ENCODE peak calls at places on chromosomes 6 and 20, in four cellular contexts. I is left ventricle myocardium inferior, Y is HCT116, W is H7. T is an unnamed sample.

GRCh38 chr6:29466241-29466640 is 9.3 kb downstream of the OR2H1 start:
- DNase-seq in Y (no peak), I (no peak), W (no peak), T (no peak)

GRCh38 chr6:45148278-45148677 is 179.9 kb upstream of the RUNX2 start:
- DNase-seq in I (no peak), Y (no peak), W (no peak), T (no peak)

GRCh38 chr6:65110031-65110430 is 597.0 kb downstream of the EYS start:
- DNase-seq in W (no peak), Y (no peak), I (no peak), T (no peak)

GRCh38 chr6:145836170-145836569 is 21.6 kb upstream of the FBXO30 start:
- DNase-seq in Y (no peak), W (peak), I (no peak), T (no peak)

GRCh38 chr6:160137130-160137988 is 15.7 kb downstream of the SLC22A1 start:
- DNase-seq in Y (no peak), W (no peak), I (no peak), T (peak)

GRCh38 chr6:138374230-138374629 is 3.5 kb upstream of the SMIM28 start:
- DNase-seq in Y (no peak), I (no peak), W (no peak), T (no peak)

GRCh38 chr20:24544371-24544770 is 74.9 kb downstream of the SYNDIG1 start:
- DNase-seq in I (no peak), Y (no peak), W (no peak), T (no peak)

GRCh38 chr20:40010483-40010882 is 678.6 kb downstream of the MAFB start:
- DNase-seq in I (no peak), Y (no peak), W (no peak), T (no peak)

GRCh38 chr6:38143191-38144154 is 323.9 kb downstream of the ZFAND3 start:
- DNase-seq in I (no peak), Y (no peak), W (no peak), T (no peak)

GRCh38 chr6:53104916-53105315 is 39.7 kb downstream of the FBXO9 start:
- DNase-seq in W (no peak), I (no peak), Y (no peak), T (peak)

GRCh38 chr20:37564388-37565133 is 36.9 kb upstream of the BLCAP start:
- DNase-seq in I (peak), Y (no peak), W (peak), T (peak)

GRCh38 chr20:25339608-25340007 is 51.0 kb downstream of the ABHD12 start:
- DNase-seq in I (no peak), Y (no peak), W (no peak), T (no peak)

GRCh38 chr6:129134535-129134934 is 251.6 kb downstream of the LAMA2 start:
- DNase-seq in Y (no peak), W (no peak), I (no peak), T (no peak)

GRCh38 chr6:159701413-159701999 is 8.5 kb upstream of the SOD2 start:
- DNase-seq in I (no peak), W (no peak), Y (no peak), T (no peak)

GRCh38 chr6:57094689-57095088 is 4.7 kb downstream of the ZNF451 start:
- DNase-seq in W (no peak), I (no peak), Y (no peak), T (no peak)

GRCh38 chr6:129936329-129937165 is 75.4 kb upstream of the TMEM244 start:
- DNase-seq in I (no peak), W (no peak), Y (peak), T (peak)

GRCh38 chr6:148854086-148854485 is 107.3 kb downstream of the UST start:
- DNase-seq in W (no peak), I (no peak), Y (no peak), T (no peak)

GRCh38 chr20:61123286-61123685 is 128.8 kb upstream of the CDH4 start:
- DNase-seq in I (no peak), W (no peak), Y (no peak), T (no peak)

GRCh38 chr20:17928633-17929311 is 39.8 kb downstream of the SNX5 start:
- DNase-seq in W (peak), I (no peak), Y (no peak), T (peak)

GRCh38 chr20:50862546-50862945 is 67.7 kb downstream of the BCAS4 start:
- DNase-seq in W (peak), Y (no peak), I (no peak), T (peak)

GRCh38 chr6:89610149-89610642 is 28.4 kb downstream of the LYRM2 start:
- DNase-seq in W (peak), Y (peak), I (peak), T (peak)

GRCh38 chr6:35048631-35049083 is 92.5 kb downstream of the TCP11 start:
- DNase-seq in I (no peak), Y (no peak), W (peak), T (peak)

GRCh38 chr6:98848539-98849210 is 14.3 kb downstream of the POU3F2 start:
- DNase-seq in Y (no peak), W (no peak), I (no peak), T (no peak)

GRCh38 chr20:19835533-19836222 is 77.6 kb downstream of the RIN2 start:
- DNase-seq in I (peak), Y (no peak), W (no peak), T (peak)

GRCh38 chr20:49185071-49185757 is 2.9 kb downstream of the STAU1 start:
- DNase-seq in W (no peak), Y (no peak), I (no peak), T (no peak)

GRCh38 chr6:145891565-145891964 is 72.6 kb downstream of the SHPRH start:
- DNase-seq in I (no peak), Y (no peak), W (no peak), T (no peak)

GRCh38 chr6:16438677-16439615 is 200.6 kb downstream of the GMPR start:
- DNase-seq in I (no peak), W (peak), Y (no peak), T (no peak)

GRCh38 chr20:50895111-50895830 is 36.0 kb downstream of the ADNP start:
- DNase-seq in I (no peak), Y (no peak), W (no peak), T (no peak)

GRCh38 chr6:223763-224162 is 68.5 kb upstream of the DUSP22 start:
- DNase-seq in W (no peak), I (no peak), Y (no peak), T (peak)

GRCh38 chr6:147311218-147311617 is 107.0 kb downstream of the STXBP5 start:
- DNase-seq in I (no peak), Y (no peak), W (no peak), T (no peak)

GRCh38 chr20:62205618-62206387 is 14.3 kb downstream of the HRH3 start:
- DNase-seq in I (no peak), Y (no peak), W (no peak), T (no peak)

GRCh38 chr20:47320990-47321805 is 35.3 kb downstream of the ZMYND8 start:
- DNase-seq in I (no peak), W (no peak), Y (no peak), T (no peak)

GRCh38 chr20:20492521-20493334 is 124.8 kb downstream of the INSM1 start:
- DNase-seq in Y (no peak), W (peak), I (no peak), T (no peak)

GRCh38 chr6:156687875-156688549 is 89.2 kb upstream of the ARID1B start:
- DNase-seq in W (peak), I (no peak), Y (peak), T (peak)

GRCh38 chr20:32968833-32969241 is 35.4 kb downstream of the SUN5 start:
- DNase-seq in I (no peak), Y (no peak), W (peak), T (peak)

GRCh38 chr6:72022830-72023229 is 136.5 kb downstream of the RIMS1 start:
- DNase-seq in Y (no peak), W (no peak), I (no peak), T (no peak)